ENCODE peak calls at places on chromosomes 5 and 9, in five cellular contexts. L is lower lobe of right lung; C is fibroblast of lung; H is psoas muscle; X is CD8-positive, alpha-beta T cell. Y is an unnamed sample.

GRCh38 chr5:104941030-104941645 is 1378.5 kb upstream of the NUDT12 start:
- DNase-seq in C (no peak), H (no peak), X (no peak), L (no peak), Y (no peak)

GRCh38 chr9:19481971-19482404 is 73.2 kb downstream of the ACER2 start:
- DNase-seq in H (no peak), L (no peak), C (no peak), X (no peak), Y (peak; percentile 75)

GRCh38 chr5:160333726-160334125 is 21.4 kb upstream of the CCNJL start:
- DNase-seq in L (no peak), X (no peak), C (peak; percentile 40), H (no peak), Y (no peak)

GRCh38 chr9:116152390-116152789 is 1.2 kb upstream of the PAPPA start:
- DNase-seq in L (no peak), X (no peak), C (no peak), H (no peak), Y (no peak)

GRCh38 chr9:120893585-120893857 is 16.5 kb upstream of the PHF19 start:
- DNase-seq in X (no peak), L (no peak), H (no peak), C (peak; percentile 23), Y (no peak)

GRCh38 chr9:99749641-99750040 is 72.0 kb upstream of the NR4A3 start:
- DNase-seq in L (no peak), X (no peak), C (no peak), H (no peak), Y (no peak)

GRCh38 chr5:84724683-84725082 is 340.0 kb upstream of the EDIL3 start:
- DNase-seq in H (no peak), X (no peak), C (peak; percentile 86), L (no peak), Y (no peak)

GRCh38 chr5:94849821-94850736 is 231.6 kb downstream of the SLF1 start:
- DNase-seq in H (no peak), X (peak; percentile 19), L (no peak), C (peak; percentile 76), Y (no peak)

GRCh38 chr5:61586096-61587084 is 254.3 kb downstream of the ZSWIM6 start:
- DNase-seq in L (no peak), H (no peak), X (no peak), C (peak; percentile 33), Y (no peak)

GRCh38 chr9:108991479-108991878 is 21.8 kb downstream of the CTNNAL1 start:
- DNase-seq in H (no peak), C (peak; percentile 66), L (no peak), X (no peak), Y (no peak)

GRCh38 chr9:129987941-129988340 is 55.0 kb downstream of the FNBP1 start:
- DNase-seq in C (no peak), L (no peak), H (no peak), X (no peak), Y (no peak)

GRCh38 chr9:38432922-38433510 is 8.8 kb upstream of the IGFBPL1 start:
- DNase-seq in H (no peak), X (no peak), L (no peak), C (peak; percentile 29), Y (no peak)

GRCh38 chr5:76789991-76790571 is 28.7 kb upstream of the F2RL1 start:
- DNase-seq in L (no peak), X (no peak), H (no peak), C (peak; percentile 82), Y (no peak)

GRCh38 chr5:147484708-147485020 is 25.2 kb downstream of the DPYSL3 start:
- DNase-seq in L (no peak), C (peak; percentile 45), H (no peak), X (no peak), Y (no peak)

GRCh38 chr5:148186248-148187003 is 16.4 kb upstream of the SPINK6 start:
- DNase-seq in L (no peak), C (peak; percentile 83), X (no peak), H (no peak), Y (no peak)

GRCh38 chr9:23380821-23381220 is 445.2 kb downstream of the ELAVL2 start:
- DNase-seq in H (no peak), C (no peak), L (no peak), X (no peak), Y (no peak)

GRCh38 chr9:36398745-36399144 is 1.3 kb downstream of the RNF38 start:
- DNase-seq in H (no peak), C (peak; percentile 83), X (no peak), L (no peak), Y (no peak)

GRCh38 chr5:155260798-155261197 is 247.2 kb downstream of the KIF4B start:
- DNase-seq in X (no peak), H (no peak), C (no peak), L (no peak), Y (peak; percentile 56)

GRCh38 chr9:116549061-116549664 is 137.9 kb upstream of the TRIM32 start:
- DNase-seq in C (peak; percentile 94), H (peak; percentile 90), L (peak; percentile 70), X (no peak), Y (no peak)

GRCh38 chr5:169265888-169266287 is 35.1 kb downstream of the SLIT3 start:
- DNase-seq in X (no peak), H (no peak), L (no peak), C (no peak), Y (no peak)

GRCh38 chr5:150945501-150945900 is 40.7 kb upstream of the ZNF300 start:
- DNase-seq in X (no peak), H (no peak), C (peak; percentile 71), L (no peak), Y (no peak)

GRCh38 chr5:132477784-132478497 is 12.6 kb downstream of the IRF1 start:
- DNase-seq in X (no peak), L (no peak), C (no peak), H (no peak), Y (peak; percentile 34)

GRCh38 chr9:19913151-19913550 is 124.3 kb upstream of the SLC24A2 start:
- DNase-seq in H (no peak), C (no peak), X (no peak), L (no peak), Y (no peak)

GRCh38 chr9:3931996-3932906 is 367.6 kb downstream of the GLIS3 start:
- DNase-seq in C (peak; percentile 74), X (no peak), H (no peak), L (no peak), Y (no peak)

GRCh38 chr5:14405706-14406553 is 175.7 kb upstream of the OTULINL start:
- DNase-seq in L (no peak), C (peak; percentile 73), X (no peak), H (no peak), Y (no peak)
- H3K27ac ChIP-seq in L (no peak overlapping the region), C (no peak overlapping the region), X (no peak overlapping the region), H (no peak overlapping the region), Y (no peak overlapping the region)

GRCh38 chr5:75574791-75575190 is 36.5 kb upstream of the ANKDD1B start:
- DNase-seq in C (peak; percentile 41), H (no peak), L (no peak), X (no peak), Y (no peak)
- H3K4me3 ChIP-seq in C (no peak overlapping the region), H (no peak overlapping the region), L (no peak overlapping the region), X (no peak overlapping the region), Y (no peak overlapping the region)

GRCh38 chr5:43556857-43557593 is at the start of gene PAIP1:
- DNase-seq in C (peak; percentile 89), L (peak; percentile 88), X (peak; percentile 83), H (peak; percentile 85), Y (peak; percentile 86)
- H3K27me3 ChIP-seq in C (no peaks in the 10 kb centered on the region), L (no peaks in the 10 kb centered on the region), X (no peaks in the 10 kb centered on the region), H (no peaks in the 10 kb centered on the region), Y (no peaks in the 10 kb centered on the region)

GRCh38 chr9:131257266-131258025 is 18.9 kb downstream of the FAM78A start:
- DNase-seq in L (no peak), H (no peak), X (no peak), C (no peak), Y (no peak)
- H3K27ac ChIP-seq in L (peak overlapping the region; percentile 85), H (peak overlapping the region; percentile 89), X (peak overlapping the region; percentile 84), C (no peak overlapping the region), Y (peak overlapping the region; percentile 81)

DNA sequence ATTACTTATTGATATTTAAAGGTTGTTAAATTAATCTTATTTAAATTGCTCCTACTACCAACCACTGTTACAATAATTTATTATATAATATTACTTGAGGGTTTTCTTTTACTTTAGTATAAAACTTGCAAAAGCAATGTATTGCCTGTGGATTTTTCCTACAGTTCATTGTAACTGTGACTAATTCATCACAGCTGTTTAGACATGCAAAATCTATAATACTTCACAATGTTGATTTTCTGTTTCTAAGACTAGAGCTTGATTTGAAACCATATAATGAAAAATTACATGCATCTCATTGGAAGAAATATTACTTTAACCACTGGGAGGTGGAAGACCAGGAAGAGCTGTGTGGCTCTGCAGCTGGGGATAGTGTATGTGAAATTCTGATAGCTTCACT is 787.2 kb upstream of the WWC1 start:
- DNase-seq in C (no peak), X (no peak), L (no peak), H (no peak), Y (no peak)
- H3K4me3 ChIP-seq in C (no peak overlapping the region), X (no peak overlapping the region), L (no peak overlapping the region), H (no peak overlapping the region), Y (no peak overlapping the region)

GRCh38 chr5:173228107-173228506 is 6.9 kb downstream of the NKX2-5 start:
- DNase-seq in L (no peak), C (no peak), X (no peak), H (no peak), Y (no peak)

GRCh38 chr5:173230741-173231380 is 4.1 kb downstream of the NKX2-5 start:
- DNase-seq in X (no peak), C (no peak), L (no peak), H (no peak), Y (no peak)

GRCh38 chr5:173229381-173229959 is 5.5 kb downstream of the NKX2-5 start:
- DNase-seq in X (no peak), C (no peak), H (no peak), L (no peak), Y (no peak)

GRCh38 chr5:173229966-173230740 is 4.9 kb downstream of the NKX2-5 start:
- DNase-seq in H (no peak), X (no peak), C (no peak), L (no peak), Y (no peak)

GRCh38 chr5:173228639-173229380 is 6.2 kb downstream of the NKX2-5 start:
- DNase-seq in C (no peak), H (no peak), L (no peak), X (no peak), Y (no peak)
- H3K27me3 ChIP-seq in C (peaks cover 59% of the 10 kb centered on the region), H (peaks cover 3% of the 10 kb centered on the region), L (peaks cover 84% of the 10 kb centered on the region), X (peaks cover 18% of the 10 kb centered on the region), Y (peaks cover 70% of the 10 kb centered on the region)

Y was measured in dorsolateral prefrontal cortex.